ENCODE peak calls at places on chromosomes 7 and 10, in ten cellular contexts. C, X, I, W, T, E, Q, R, O and A are unnamed samples.
A peak's percentile ranks its signal among the peaks of the same experiment; 100 is the strongest.

GRCh38 chr7:129825554-129826267 is 127.0 kb downstream of the UBE2H start:
- DNase-seq in O (peak; percentile 89), T (peak; percentile 82), C (peak; percentile 75), I (peak; percentile 95), X (peak; percentile 79), R (peak; percentile 86), W (peak; percentile 53), E (peak; percentile 80), Q (peak; percentile 73), A (peak; percentile 74)

GRCh38 chr10:76205361-76205760 is 773.9 kb downstream of the LRMDA start:
- DNase-seq in W (no peak), E (no peak), I (no peak), R (peak; percentile 12), Q (no peak), X (no peak), T (no peak), O (no peak), C (no peak), A (no peak)

GRCh38 chr7:85030893-85031292 is 156.0 kb downstream of the SEMA3D start:
- DNase-seq in T (peak; percentile 22), E (no peak), Q (peak; percentile 50), C (peak; percentile 10), I (no peak), X (peak; percentile 41), W (peak; percentile 8), R (peak; percentile 55), O (peak; percentile 21), A (peak; percentile 79)

GRCh38 chr10:93334901-93335312 is 147.2 kb downstream of the MYOF start:
- DNase-seq in I (no peak), Q (no peak), R (peak; percentile 84), C (peak; percentile 19), E (no peak), W (no peak), O (no peak), X (no peak), T (no peak), A (no peak)

GRCh38 chr10:79137826-79138225 is 69.1 kb downstream of the ZMIZ1 start:
- DNase-seq in O (no peak), W (no peak), R (no peak), Q (no peak), E (no peak), I (peak; percentile 52), T (peak; percentile 75), X (no peak), C (no peak), A (no peak)

GRCh38 chr7:82595176-82595575 is 151.6 kb upstream of the CACNA2D1 start:
- DNase-seq in C (peak; percentile 33), T (no peak), R (no peak), W (no peak), E (no peak), Q (peak; percentile 73), O (peak; percentile 35), X (peak; percentile 37), I (no peak), A (peak; percentile 53)

GRCh38 chr10:18607979-18608378 is 43.4 kb downstream of the NSUN6 start:
- DNase-seq in Q (no peak), E (no peak), X (no peak), I (no peak), C (no peak), R (peak; percentile 26), O (no peak), W (no peak), T (no peak), A (no peak)

GRCh38 chr10:70192325-70192966 is 22.1 kb upstream of the SAR1A start:
- DNase-seq in T (no peak), I (no peak), O (no peak), X (no peak), C (no peak), R (no peak), Q (no peak), W (no peak), E (no peak), A (no peak)

GRCh38 chr7:40964610-40965009 is 738.3 kb downstream of the INHBA start:
- DNase-seq in O (no peak), E (no peak), W (no peak), X (no peak), T (no peak), I (no peak), C (no peak), Q (no peak), R (no peak), A (no peak)

GRCh38 chr10:74244097-74244685 is 93.2 kb downstream of the ADK start:
- DNase-seq in Q (peak; percentile 75), O (peak; percentile 32), W (peak; percentile 53), R (no peak), C (no peak), X (peak; percentile 7), T (peak; percentile 54), I (peak; percentile 31), E (no peak), A (peak; percentile 83)

GRCh38 chr10:104333037-104333727 is 5.1 kb downstream of the ITPRIP start:
- DNase-seq in E (peak; percentile 65), Q (no peak), I (no peak), W (no peak), O (no peak), C (no peak), X (no peak), T (no peak), R (no peak), A (no peak)

GRCh38 chr10:48691812-48692528 is 7.3 kb downstream of the WDFY4 start:
- DNase-seq in T (no peak), O (no peak), W (no peak), X (no peak), R (no peak), C (peak; percentile 50), I (no peak), E (no peak), Q (no peak), A (no peak)

GRCh38 chr10:18738835-18739234 is 79.6 kb downstream of the ARL5B start:
- DNase-seq in O (no peak), X (no peak), I (no peak), T (no peak), W (no peak), R (peak; percentile 58), C (no peak), Q (no peak), E (no peak), A (no peak)

GRCh38 chr7:94509264-94509878 is at the start of gene CASD1:
- DNase-seq in E (peak; percentile 38), O (peak; percentile 28), R (peak; percentile 61), X (peak; percentile 35), C (no peak), W (peak; percentile 68), T (peak; percentile 80), Q (peak; percentile 31), I (peak; percentile 77), A (no peak)

GRCh38 chr10:1331560-1331959 is 275.4 kb downstream of the WDR37 start:
- DNase-seq in E (no peak), W (no peak), X (no peak), R (no peak), T (no peak), O (no peak), I (no peak), C (no peak), Q (no peak), A (no peak)

GRCh38 chr10:119543814-119544642 is 1.5 kb upstream of the RGS10 start:
- DNase-seq in O (no peak), W (no peak), E (no peak), I (no peak), X (peak; percentile 66), R (peak; percentile 20), Q (no peak), C (no peak), T (no peak), A (no peak)

GRCh38 chr7:51587600-51587999 is 271.0 kb upstream of the COBL start:
- DNase-seq in O (no peak), E (no peak), C (no peak), X (no peak), W (no peak), T (no peak), R (no peak), Q (no peak), I (no peak), A (no peak)

GRCh38 chr10:116756277-116756676 is 13.9 kb upstream of the HSPA12A start:
- DNase-seq in W (peak; percentile 91), Q (no peak), T (no peak), R (peak; percentile 52), E (no peak), X (no peak), O (no peak), I (peak; percentile 27), C (no peak), A (no peak)

GRCh38 chr7:36986429-36987362 is 262.4 kb upstream of the AOAH start:
- DNase-seq in I (peak; percentile 59), T (peak; percentile 65), Q (peak; percentile 54), O (peak; percentile 85), W (peak; percentile 51), X (no peak), R (peak; percentile 83), E (peak; percentile 37), C (peak; percentile 88), A (peak; percentile 45)

GRCh38 chr7:44460325-44460724 is 30.1 kb downstream of the NUDCD3 start:
- DNase-seq in X (no peak), Q (no peak), W (no peak), R (no peak), E (peak; percentile 59), I (no peak), O (no peak), T (peak; percentile 92), C (no peak), A (no peak)

GRCh38 chr10:58081353-58081752 is 186.3 kb downstream of the IPMK start:
- DNase-seq in W (no peak), O (no peak), T (no peak), R (no peak), C (no peak), Q (no peak), X (no peak), E (no peak), I (no peak), A (no peak)

GRCh38 chr7:47573758-47574472 is 8.0 kb downstream of the TNS3 start:
- DNase-seq in O (no peak), Q (peak; percentile 43), C (no peak), X (peak; percentile 87), E (no peak), T (no peak), W (no peak), R (peak; percentile 73), I (no peak), A (no peak)